ENCODE peak calls at places on chromosomes 6 and 20, in six cellular contexts. W is foreskin keratinocyte; H is activated CD4-positive, alpha-beta T cell treated with anti-CD3 and anti-CD28 coated beads for 36 hours; I is esophagus mucosa; F is naive B cell; O is activated naive CD8-positive, alpha-beta T cell treated with anti-CD3 and anti-CD28 coated beads, Interleukin-2, amount 50 U/mL, for 24 hours. S is an unnamed sample.

GRCh38 chr6:150126641-150127291 is 16.1 kb upstream of the PPP1R14C start:
- ATAC-seq in W (no peak), H (no peak), I (no peak), F (no peak), O (no peak), S (no peak)

GRCh38 chr6:7085911-7086310 is 21.9 kb upstream of the RREB1 start:
- ATAC-seq in W (no peak), H (no peak), I (peak; percentile 65), F (peak; percentile 22), O (no peak), S (peak; percentile 52)

GRCh38 chr6:119322715-119323350 is 26.7 kb downstream of the MAN1A1 start:
- ATAC-seq in W (no peak), H (peak; percentile 77), I (no peak), F (no peak), O (peak; percentile 86), S (no peak)

GRCh38 chr6:84739866-84740208 is 24.6 kb downstream of the TBX18 start:
- ATAC-seq in W (peak; percentile 96), H (no peak), I (peak; percentile 98), F (no peak), O (peak; percentile 10), S (peak; percentile 29)

GRCh38 chr6:170453586-170454511 is 99.3 kb downstream of the PSMB1 start:
- ATAC-seq in W (no peak), H (no peak), I (no peak), F (no peak), O (no peak), S (no peak)

GRCh38 chr6:56713285-56713684 is 70.6 kb upstream of the DST start:
- ATAC-seq in W (peak; percentile 85), H (no peak), I (peak; percentile 88), F (no peak), O (peak; percentile 20), S (no peak)

GRCh38 chr6:40988634-40989033 is 50.4 kb downstream of the UNC5CL start:
- ATAC-seq in W (peak; percentile 56), H (no peak), I (no peak), F (peak; percentile 89), O (no peak), S (peak; percentile 71)

GRCh38 chr20:10739134-10739533 is 65.3 kb upstream of the JAG1 start:
- ATAC-seq in W (peak; percentile 38), H (no peak), I (peak; percentile 50), F (no peak), O (no peak), S (no peak)

GRCh38 chr20:25325073-25325472 is 65.6 kb downstream of the ABHD12 start:
- ATAC-seq in W (no peak), H (no peak), I (no peak), F (no peak), O (no peak), S (no peak)

GRCh38 chr20:59402697-59403096 is 102.3 kb downstream of the EDN3 start:
- ATAC-seq in W (peak; percentile 42), H (peak; percentile 31), I (peak; percentile 63), F (no peak), O (no peak), S (no peak)

GRCh38 chr6:20352346-20352745 is 49.3 kb upstream of the E2F3 start:
- ATAC-seq in W (no peak), H (peak; percentile 58), I (no peak), F (no peak), O (peak; percentile 65), S (no peak)

GRCh38 chr6:89649682-89650081 is 11.1 kb upstream of the LYRM2 start:
- ATAC-seq in W (no peak), H (no peak), I (no peak), F (no peak), O (no peak), S (no peak)

S was measured in stimulated activated memory B cell treated with anti-CD40 and anti-IgM and Interleukin-4, amounts not matched to agents 10 μg/mL and 1 μg/mL and 100 μg/mL, for 72 hours.